ENCODE peak calls at places on chromosomes 7 and 10, in six cellular contexts. N is progenitor cell of endocrine pancreas, H is brain microvascular endothelial cell, G is GM10248, B is cardiac fibroblast, E is astrocyte of the spinal cord. X is an unnamed sample.

GRCh38 chr10:102611514-102612095 is 32.7 kb upstream of the TRIM8 start:
- DNase-seq in N (no peak), H (no peak), G (no peak), B (peak), E (peak), X (no peak)

GRCh38 chr10:71608863-71609768 is 110.5 kb downstream of the C10orf105 start:
- DNase-seq in N (peak), H (peak), G (peak), B (peak), E (peak), X (peak)

GRCh38 chr7:151138541-151138910 is 29.0 kb downstream of the GBX1 start:
- DNase-seq in N (no peak), H (no peak), G (no peak), B (no peak), E (no peak), X (peak)

GRCh38 chr10:98087309-98087708 is 47.1 kb upstream of the R3HCC1L start:
- DNase-seq in N (no peak), H (no peak), G (no peak), B (no peak), E (no peak), X (no peak)

GRCh38 chr7:5414876-5415275 is 8.8 kb downstream of the TNRC18 start:
- DNase-seq in N (no peak), H (no peak), G (no peak), B (no peak), E (no peak), X (no peak)

GRCh38 chr7:42611961-42612360 is 299.9 kb downstream of the C7orf25 start:
- DNase-seq in N (no peak), H (no peak), G (no peak), B (no peak), E (no peak), X (no peak)

GRCh38 chr7:23277359-23277989 is 21.7 kb upstream of the MALSU1 start:
- DNase-seq in N (peak), H (peak), G (peak), B (peak), E (peak), X (no peak)

GRCh38 chr7:116999316-116999715 is 46.0 kb downstream of the ST7 start:
- DNase-seq in N (no peak), H (peak), G (no peak), B (peak), E (peak), X (no peak)

GRCh38 chr10:5779753-5780152 is 33.5 kb downstream of the GDI2 start:
- DNase-seq in N (no peak), H (no peak), G (no peak), B (peak), E (no peak), X (no peak)

GRCh38 chr7:138570715-138571114 is 110.7 kb downstream of the TRIM24 start:
- DNase-seq in N (no peak), H (no peak), G (no peak), B (no peak), E (no peak), X (no peak)

GRCh38 chr10:125521721-125522680 is 161.0 kb downstream of the TEX36 start:
- DNase-seq in N (no peak), H (no peak), G (peak), B (no peak), E (no peak), X (no peak)

GRCh38 chr7:40015790-40016296 is 65.8 kb downstream of the CDK13 start:
- DNase-seq in N (no peak), H (peak), G (peak), B (peak), E (peak), X (no peak)

GRCh38 chr7:22688034-22688433 is 39.0 kb upstream of the IL6 start:
- DNase-seq in N (no peak), H (no peak), G (no peak), B (no peak), E (no peak), X (no peak)

GRCh38 chr7:2251841-2252771 is 10.1 kb downstream of the NUDT1 start:
- DNase-seq in N (no peak), H (no peak), G (no peak), B (no peak), E (no peak), X (peak)

GRCh38 chr10:43045631-43046287 is 31.1 kb upstream of the RET start:
- DNase-seq in N (no peak), H (no peak), G (no peak), B (no peak), E (no peak), X (no peak)

GRCh38 chr10:3876563-3876962 is 91.6 kb upstream of the KLF6 start:
- DNase-seq in N (no peak), H (no peak), G (no peak), B (no peak), E (no peak), X (no peak)

GRCh38 chr7:100626055-100626454 is 13.7 kb downstream of the MOSPD3 start:
- DNase-seq in N (no peak), H (no peak), G (no peak), B (no peak), E (no peak), X (no peak)

GRCh38 chr10:94292448-94293118 is 70.2 kb downstream of the NOC3L start:
- DNase-seq in N (no peak), H (peak), G (no peak), B (peak), E (peak), X (no peak)

GRCh38 chr10:18437486-18437885 is 213.9 kb downstream of the NSUN6 start:
- DNase-seq in N (no peak), H (peak), G (no peak), B (peak), E (no peak), X (no peak)

GRCh38 chr7:1493571-1493970 is 10.6 kb downstream of the INTS1 start:
- DNase-seq in N (no peak), H (no peak), G (no peak), B (no peak), E (no peak), X (no peak)

GRCh38 chr7:30594055-30594539 is 581 bp upstream of the GARS1 start:
- DNase-seq in N (peak), H (peak), G (peak), B (no peak), E (no peak), X (peak)

GRCh38 chr7:73621168-73622063 is 2.9 kb downstream of the MLXIPL start:
- DNase-seq in N (no peak), H (no peak), G (no peak), B (no peak), E (no peak), X (no peak)

GRCh38 chr7:87600130-87601124 is at the start of gene ABCB1:
- DNase-seq in N (peak), H (no peak), G (peak), B (peak), E (peak), X (peak)

GRCh38 chr7:11358637-11359036 is 385.0 kb downstream of the PHF14 start:
- DNase-seq in N (no peak), H (no peak), G (no peak), B (no peak), E (no peak), X (no peak)

GRCh38 chr7:886626-887487 is 10.5 kb downstream of the GET4 start:
- DNase-seq in N (no peak), H (no peak), G (no peak), B (no peak), E (no peak), X (peak)

GRCh38 chr7:1412322-1413261 is 46.7 kb downstream of the MICALL2 start:
- DNase-seq in N (peak), H (peak), G (peak), B (peak), E (peak), X (peak)

GRCh38 chr7:81333536-81333935 is 414.7 kb upstream of the SEMA3C start:
- DNase-seq in N (no peak), H (no peak), G (no peak), B (no peak), E (no peak), X (no peak)

GRCh38 chr7:94228223-94228622 is 166.5 kb upstream of the COL1A2 start:
- DNase-seq in N (no peak), H (no peak), G (no peak), B (no peak), E (no peak), X (no peak)

GRCh38 chr7:47336178-47337020 is 245.5 kb downstream of the TNS3 start:
- DNase-seq in N (no peak), H (no peak), G (no peak), B (peak), E (no peak), X (peak)

GRCh38 chr10:31664803-31665202 is 263.8 kb downstream of the ARHGAP12 start:
- DNase-seq in N (no peak), H (no peak), G (no peak), B (no peak), E (no peak), X (no peak)

GRCh38 chr7:29866490-29866930 is 60.2 kb downstream of the WIPF3 start:
- DNase-seq in N (no peak), H (peak), G (no peak), B (peak), E (peak), X (no peak)

GRCh38 chr7:50199824-50200223 is 104.7 kb upstream of the IKZF1 start:
- DNase-seq in N (no peak), H (no peak), G (no peak), B (no peak), E (no peak), X (no peak)

GRCh38 chr10:62817120-62817762 is 1.1 kb upstream of the EGR2 start:
- DNase-seq in N (no peak), H (no peak), G (peak), B (no peak), E (peak), X (peak)

GRCh38 chr7:56074371-56074791 is 10.3 kb downstream of the SUMF2 start:
- DNase-seq in N (peak), H (peak), G (peak), B (peak), E (peak), X (peak)

GRCh38 chr7:78709658-78710057 is 743.8 kb downstream of the MAGI2 start:
- DNase-seq in N (no peak), H (no peak), G (no peak), B (no peak), E (no peak), X (no peak)

GRCh38 chr7:113945018-113945938 is 26.5 kb upstream of the PPP1R3A start:
- DNase-seq in N (no peak), H (no peak), G (no peak), B (no peak), E (no peak), X (no peak)

GRCh38 chr7:50817561-50817960 is 34.9 kb upstream of the GRB10 start:
- DNase-seq in N (no peak), H (no peak), G (no peak), B (no peak), E (no peak), X (no peak)

GRCh38 chr7:42314696-42315095 is 77.7 kb upstream of the GLI3 start:
- DNase-seq in N (no peak), H (peak), G (no peak), B (peak), E (peak), X (no peak)

GRCh38 chr10:51301644-51302043 is 227.4 kb downstream of the PRKG1 start:
- DNase-seq in N (no peak), H (peak), G (no peak), B (peak), E (peak), X (no peak)

GRCh38 chr7:33616752-33617151 is 288.6 kb upstream of the BMPER start:
- DNase-seq in N (no peak), H (no peak), G (no peak), B (no peak), E (no peak), X (no peak)
- TF ChIP-seq CTCF in N (no peak), H (no peak), G (no peak), B (no peak), E (no peak), X (no peak)

GRCh38 chr7:36154255-36155212 is 1.5 kb downstream of the EEPD1 start:
- DNase-seq in N (no peak), H (no peak), G (no peak), B (no peak), E (no peak), X (peak)
- TF ChIP-seq CTCF in N (no peak), H (no peak), G (no peak), B (no peak), E (no peak), X (peak)

DNA sequence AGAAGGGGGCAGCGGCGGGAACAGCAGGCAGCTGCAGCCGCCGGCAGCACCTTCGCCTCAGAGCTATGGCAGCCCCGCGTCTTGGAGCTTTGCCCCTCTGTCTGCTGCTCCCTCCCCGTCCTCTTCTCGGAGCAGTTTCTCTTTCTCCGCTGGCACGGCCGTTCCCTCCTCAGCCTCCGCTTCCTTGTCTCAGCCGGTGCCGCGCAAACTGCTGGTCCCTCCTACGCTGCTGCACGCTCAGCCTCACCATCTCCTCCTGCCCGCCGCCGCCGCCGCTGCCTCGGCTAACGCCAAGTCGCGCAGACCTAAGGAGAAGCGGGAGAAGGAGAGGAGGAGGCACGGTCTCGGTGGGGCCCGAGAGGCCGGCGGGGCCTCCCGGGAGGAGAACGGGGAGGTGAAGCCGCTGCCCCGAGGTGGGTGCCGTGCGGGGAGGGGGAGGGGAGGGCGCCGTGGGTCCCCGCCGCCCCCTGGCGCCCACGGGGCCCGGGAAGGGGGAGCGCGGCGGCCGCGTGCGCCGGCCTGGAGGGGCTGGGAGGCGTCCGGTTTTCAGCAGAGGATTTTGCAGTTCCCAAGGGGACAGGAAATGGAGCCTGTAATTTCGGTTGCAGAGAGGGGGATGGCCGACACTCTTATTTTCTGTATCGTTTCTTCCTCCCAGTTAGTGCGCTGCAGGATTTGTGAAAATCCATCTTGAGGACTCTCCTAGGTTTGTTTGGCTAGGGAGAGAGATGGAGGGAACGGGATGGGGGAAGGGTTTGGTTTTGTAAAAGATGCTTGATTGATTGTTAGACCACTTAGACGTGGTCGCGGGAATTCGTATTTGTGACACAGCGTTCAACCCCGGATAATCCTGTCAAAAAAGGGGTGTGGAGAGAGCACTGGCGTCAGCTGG is 630 bp downstream of the RSBN1L start:
- DNase-seq in N (peak), H (peak), G (peak), B (peak), E (peak), X (peak)
- TF ChIP-seq CTCF in N (no peak), H (no peak), G (no peak), B (no peak), E (no peak), X (peak)

DNA sequence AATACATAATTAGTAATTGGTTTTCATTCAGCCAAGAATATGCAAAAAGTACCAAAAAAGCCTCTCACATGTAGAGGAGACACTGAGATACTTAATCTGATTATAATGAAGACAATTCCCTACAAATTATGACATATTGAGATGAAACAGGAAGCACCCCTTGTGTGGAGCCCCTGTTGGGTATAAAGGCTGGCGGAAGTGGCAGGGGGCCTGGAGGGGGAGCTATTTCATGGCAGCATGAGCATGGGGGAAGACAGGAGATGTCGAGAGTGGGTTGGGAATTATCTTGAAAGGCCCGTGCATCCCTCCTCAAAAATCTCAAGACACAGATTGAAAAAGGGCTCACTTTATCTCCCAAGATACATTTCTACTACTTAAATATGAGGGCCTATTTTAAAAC is 96.9 kb downstream of the PIP4K2A start:
- DNase-seq in N (no peak), H (no peak), G (no peak), B (no peak), E (no peak), X (no peak)
- TF ChIP-seq CTCF in N (no peak), H (peak), G (peak), B (no peak), E (no peak), X (no peak)

DNA sequence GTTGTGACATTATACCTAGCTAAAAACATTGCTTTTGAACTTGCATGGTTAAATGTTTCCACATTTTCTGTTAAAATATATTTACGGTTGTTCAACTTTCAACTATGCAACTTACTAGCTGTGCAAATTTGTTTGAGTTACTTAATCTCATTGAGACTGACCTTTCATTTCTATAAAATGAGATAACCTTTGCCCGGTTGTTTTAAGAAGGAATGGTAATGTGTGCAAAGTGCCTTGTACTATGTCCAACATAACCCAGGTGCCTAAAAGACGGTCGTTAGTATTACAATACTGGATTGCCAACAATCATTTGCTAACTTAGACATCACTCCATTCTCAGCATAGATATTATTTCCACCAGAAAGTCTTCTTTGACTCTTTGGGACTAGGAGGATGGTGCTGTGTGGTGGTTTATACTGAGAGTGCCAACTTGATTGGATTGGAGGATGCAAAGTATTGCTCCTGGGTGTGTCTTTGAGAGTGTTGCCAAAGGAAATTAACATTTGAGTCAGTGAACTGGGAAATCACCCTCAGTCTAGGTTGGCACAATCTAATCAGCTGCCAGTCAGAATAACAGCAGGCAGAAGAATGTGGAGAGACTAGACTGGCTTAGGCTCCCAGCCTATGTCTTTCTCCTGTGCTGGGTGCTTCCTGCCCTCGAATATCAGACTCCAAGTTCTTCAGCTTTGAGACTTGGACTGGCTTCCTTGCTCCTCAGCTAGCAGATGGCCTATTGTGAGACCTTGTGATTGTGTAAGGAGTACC is 85.2 kb upstream of the PDSS1 start:
- DNase-seq in N (no peak), H (no peak), G (no peak), B (no peak), E (no peak), X (no peak)
- TF ChIP-seq CTCF in N (no peak), H (no peak), G (no peak), B (no peak), E (no peak), X (no peak)

DNA sequence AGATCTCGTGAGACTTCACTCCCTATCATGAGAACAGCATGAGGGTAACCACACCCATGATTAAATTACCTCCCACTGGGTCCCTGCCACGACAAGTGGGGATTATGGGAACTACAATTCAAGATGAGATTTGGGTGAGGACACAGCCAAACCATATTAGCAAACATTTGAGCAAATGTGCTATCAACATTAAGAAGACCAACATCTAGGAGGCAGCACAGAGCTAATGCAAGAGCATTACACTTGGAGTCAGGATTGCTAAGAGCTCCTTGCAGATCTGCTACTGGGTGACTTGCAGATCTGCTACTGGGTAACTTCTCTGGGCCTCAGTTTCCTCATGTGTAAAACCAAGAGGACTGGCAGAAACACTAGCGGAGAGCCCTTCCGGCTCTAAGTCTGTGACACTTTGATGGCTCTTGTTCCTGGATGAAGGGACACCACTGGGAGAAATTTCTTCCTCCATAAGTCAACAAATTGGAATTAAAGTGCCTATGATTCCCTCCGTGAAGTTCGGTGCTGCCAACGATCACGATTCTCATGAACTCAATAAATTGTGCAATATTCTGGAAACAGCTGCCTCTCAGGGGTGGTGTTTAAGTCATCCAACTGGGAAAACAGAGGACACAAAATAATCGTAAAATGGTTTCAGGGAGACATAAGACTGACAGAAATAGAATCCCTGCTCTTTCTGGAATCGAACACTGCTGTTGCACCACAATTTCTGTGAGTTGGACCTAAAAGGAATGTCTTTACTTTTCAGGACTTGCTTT is 115.8 kb upstream of the ITGB1 start:
- DNase-seq in N (no peak), H (no peak), G (no peak), B (peak), E (no peak), X (no peak)
- TF ChIP-seq CTCF in N (no peak), H (no peak), G (no peak), B (peak), E (no peak), X (no peak)

X was measured in right lobe of liver.